ENCODE peak calls at places on chromosomes 5 and 9, in eight cellular contexts. N, Z, V, K, M, E, P and A are unnamed samples. For H3K36me3 and H3K4me1, the result is how much of the 10 kb centered on the place peaks cover.

GRCh38 chr9:14961372-14962068 is 51.3 kb upstream of the FREM1 start:
- DNase-seq in V (no peak), E (no peak), K (no peak), Z (peak), M (no peak), N (peak), P (peak), A (no peak)

GRCh38 chr9:5269249-5269715 is 35.2 kb downstream of the RLN2 start:
- DNase-seq in V (no peak), Z (peak), E (no peak), N (no peak), M (peak), K (no peak), P (no peak), A (no peak)

GRCh38 chr9:72305102-72305546 is 59.9 kb downstream of the ZFAND5 start:
- DNase-seq in N (peak), P (peak), K (no peak), Z (peak), E (peak), V (peak), M (peak), A (no peak)

GRCh38 chr5:76384705-76385104 is 18.4 kb upstream of the IQGAP2 start:
- DNase-seq in E (no peak), N (no peak), P (no peak), K (no peak), M (no peak), Z (no peak), V (no peak), A (no peak)

GRCh38 chr5:67291066-67291465 is 94.5 kb upstream of the CD180 start:
- DNase-seq in Z (no peak), N (no peak), E (no peak), V (no peak), K (no peak), M (no peak), P (no peak), A (no peak)

GRCh38 chr5:71483355-71483754 is 27.9 kb downstream of the BDP1 start:
- DNase-seq in K (no peak), P (no peak), M (peak), Z (peak), E (no peak), N (no peak), V (no peak), A (no peak)

GRCh38 chr9:71459082-71459481 is 309.2 kb downstream of the CEMIP2 start:
- DNase-seq in E (no peak), Z (no peak), P (no peak), N (no peak), K (no peak), M (no peak), V (no peak), A (no peak)

GRCh38 chr5:16456103-16456832 is 9.3 kb downstream of the ZNF622 start:
- DNase-seq in V (peak), N (peak), K (no peak), E (peak), Z (peak), P (no peak), M (peak), A (no peak)

GRCh38 chr5:9218358-9218757 is 327.5 kb downstream of the SEMA5A start:
- DNase-seq in N (no peak), V (no peak), Z (no peak), K (no peak), E (no peak), M (no peak), P (no peak), A (no peak)

GRCh38 chr5:55226934-55227737 is at the start of gene MCIDAS:
- DNase-seq in Z (peak), M (peak), N (peak), E (peak), V (no peak), K (peak), P (peak), A (peak)

GRCh38 chr5:94751456-94751855 is 133.0 kb downstream of the SLF1 start:
- DNase-seq in K (no peak), V (no peak), N (no peak), P (no peak), E (no peak), M (no peak), Z (no peak), A (no peak)

GRCh38 chr5:50325237-50325832 is 115.8 kb downstream of the EMB start:
- DNase-seq in Z (peak), K (no peak), P (no peak), E (peak), N (no peak), V (no peak), M (peak), A (no peak)

GRCh38 chr5:117103703-117104102 is 529.1 kb upstream of the SEMA6A start:
- DNase-seq in P (no peak), K (no peak), N (no peak), E (no peak), Z (no peak), V (no peak), M (no peak), A (no peak)

GRCh38 chr5:138077064-138077696 is 6.7 kb upstream of the WNT8A start:
- DNase-seq in K (no peak), Z (peak), N (peak), V (no peak), M (peak), E (peak), P (peak), A (peak)

GRCh38 chr9:135209852-135210251 is 122.4 kb downstream of the OLFM1 start:
- DNase-seq in V (no peak), M (no peak), E (peak), K (peak), Z (no peak), P (no peak), N (no peak), A (no peak)

GRCh38 chr5:120848883-120849282 is 384.8 kb downstream of the PRR16 start:
- DNase-seq in K (no peak), V (no peak), N (no peak), P (no peak), E (no peak), M (no peak), Z (no peak), A (no peak)

GRCh38 chr5:103511554-103511885 is 51.1 kb downstream of the NUDT12 start:
- DNase-seq in P (no peak), Z (peak), N (no peak), E (no peak), K (no peak), V (no peak), M (no peak), A (no peak)

GRCh38 chr5:2523180-2523579 is 228.3 kb downstream of the IRX2 start:
- DNase-seq in V (no peak), N (no peak), M (no peak), Z (no peak), P (no peak), E (no peak), K (no peak), A (no peak)

GRCh38 chr9:93087971-93088655 is 7.9 kb upstream of the CARD19 start:
- DNase-seq in V (peak), M (no peak), K (peak), N (no peak), P (no peak), Z (no peak), E (no peak), A (no peak)

GRCh38 chr9:124285903-124286291 is 28.1 kb downstream of the NEK6 start:
- DNase-seq in K (peak), E (peak), V (peak), N (peak), M (peak), Z (no peak), P (peak), A (no peak)

GRCh38 chr5:142654578-142655042 is 31.3 kb downstream of the FGF1 start:
- DNase-seq in V (no peak), E (peak), P (no peak), N (no peak), M (no peak), Z (peak), K (no peak), A (no peak)

GRCh38 chr5:34717426-34718327 is 61.5 kb downstream of the RAI14 start:
- DNase-seq in V (no peak), E (peak), Z (peak), K (no peak), N (no peak), M (peak), P (no peak), A (no peak)

GRCh38 chr5:154945695-154946301 is 4.9 kb downstream of the MRPL22 start:
- DNase-seq in K (no peak), N (no peak), P (no peak), Z (peak), M (peak), V (no peak), E (no peak), A (no peak)

GRCh38 chr5:153147891-153148623 is 342.4 kb upstream of the GRIA1 start:
- DNase-seq in Z (peak), E (peak), N (no peak), M (peak), P (no peak), K (no peak), V (no peak), A (no peak)

GRCh38 chr5:41686191-41686590 is 175.8 kb upstream of the PLCXD3 start:
- DNase-seq in P (no peak), Z (no peak), K (no peak), N (no peak), M (no peak), V (no peak), E (no peak), A (no peak)

GRCh38 chr9:123555612-123556011 is 199.6 kb downstream of the CRB2 start:
- DNase-seq in Z (no peak), M (no peak), K (no peak), P (no peak), E (no peak), N (no peak), V (no peak), A (no peak)

GRCh38 chr5:175853573-175854230 is 17.7 kb upstream of the CPLX2 start:
- DNase-seq in K (no peak), P (peak), V (peak), E (peak), N (no peak), Z (no peak), M (peak), A (no peak)

GRCh38 chr9:86080112-86080579 is 19.2 kb downstream of the GOLM1 start:
- DNase-seq in V (no peak), N (no peak), P (no peak), E (no peak), M (no peak), K (no peak), Z (no peak), A (no peak)

GRCh38 chr5:137800700-137801411 is 46.7 kb upstream of the HNRNPA0 start:
- DNase-seq in N (peak), V (no peak), E (peak), K (no peak), Z (no peak), M (no peak), P (no peak), A (no peak)

GRCh38 chr5:80799041-80799440 is 144.3 kb upstream of the DHFR start:
- DNase-seq in P (no peak), Z (no peak), K (no peak), E (no peak), M (peak), V (no peak), N (no peak), A (no peak)

GRCh38 chr9:114174876-114175771 is 19.8 kb downstream of the COL27A1 start:
- DNase-seq in M (peak), N (peak), V (no peak), E (no peak), Z (no peak), P (peak), K (peak), A (no peak)

GRCh38 chr5:158414780-158415179 is 555.8 kb upstream of the CLINT1 start:
- DNase-seq in K (no peak), M (peak), E (no peak), N (no peak), P (no peak), V (no peak), Z (peak), A (no peak)

GRCh38 chr5:179143446-179143845 is 83.3 kb downstream of the ZNF354C start:
- DNase-seq in M (peak), P (no peak), N (no peak), Z (no peak), V (no peak), E (no peak), K (peak), A (no peak)

GRCh38 chr9:99103909-99104458 is 929 bp upstream of the TGFBR1 start:
- DNase-seq in K (peak), Z (peak), E (peak), V (no peak), M (peak), N (no peak), P (no peak), A (no peak)

GRCh38 chr5:88287846-88288588 is 19.4 kb upstream of the TMEM161B start:
- DNase-seq in E (no peak), K (no peak), V (no peak), Z (peak), M (no peak), N (no peak), P (no peak), A (no peak)

GRCh38 chr5:159198063-159199036 is 11.0 kb downstream of the RNF145 start:
- DNase-seq in N (no peak), K (no peak), V (no peak), M (no peak), E (no peak), P (no peak), Z (no peak), A (no peak)

GRCh38 chr9:134995792-134996120 is 78.0 kb upstream of the FCN1 start:
- DNase-seq in M (no peak), V (no peak), Z (no peak), K (peak), P (no peak), N (no peak), E (no peak), A (no peak)

GRCh38 chr5:74736759-74737158 is 30.2 kb downstream of the GFM2 start:
- DNase-seq in M (no peak), Z (no peak), E (no peak), V (no peak), P (no peak), K (no peak), N (no peak), A (no peak)
- H3K36me3 ChIP-seq in M (half or more), Z (under half), E (under half), V (under half), P (under half), K (under half), N (under half), A (half or more)

GRCh38 chr5:150631326-150631701 is 9.1 kb upstream of the SYNPO start:
- DNase-seq in N (no peak), M (no peak), Z (no peak), K (no peak), E (no peak), V (no peak), P (no peak), A (no peak)
- H3K4me1 ChIP-seq in N (under half), M (under half), Z (under half), K (under half), E (half or more), V (half or more), P (under half), A (under half)

GRCh38 chr9:129138144-129138462 is 26.9 kb downstream of the PTPA start:
- DNase-seq in M (no peak), P (no peak), Z (no peak), V (no peak), K (no peak), N (no peak), E (no peak), A (no peak)
- H3K36me3 ChIP-seq in M (under half), P (under half), Z (under half), V (under half), K (under half), N (under half), E (under half), A (under half)

DNA sequence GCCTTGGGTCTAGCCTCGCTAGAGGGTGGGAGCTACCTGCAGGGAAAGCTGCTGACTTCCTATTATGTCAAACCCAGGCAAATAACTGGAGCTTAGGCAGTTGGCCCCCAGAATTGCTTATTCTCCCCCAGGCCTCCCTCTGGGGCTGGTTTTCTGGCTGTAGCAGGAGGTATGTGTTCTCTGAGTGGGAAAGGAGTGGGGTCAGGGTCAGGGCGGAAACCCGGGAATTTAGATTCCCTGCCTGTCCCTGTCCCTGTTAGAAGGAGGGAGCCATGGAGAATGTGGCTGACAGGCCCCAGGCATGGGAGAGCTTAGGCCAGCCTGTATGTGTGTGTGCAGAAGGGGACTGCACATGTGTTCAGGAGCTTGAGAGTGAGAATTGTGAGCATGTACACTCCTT is 13.6 kb upstream of the CXXC5 start:
- DNase-seq in E (no peak), Z (no peak), V (peak), N (no peak), K (no peak), P (no peak), M (no peak), A (no peak)
- H3K4me1 ChIP-seq in E (under half), Z (under half), V (half or more), N (under half), K (under half), P (under half), M (under half), A (under half)

DNA sequence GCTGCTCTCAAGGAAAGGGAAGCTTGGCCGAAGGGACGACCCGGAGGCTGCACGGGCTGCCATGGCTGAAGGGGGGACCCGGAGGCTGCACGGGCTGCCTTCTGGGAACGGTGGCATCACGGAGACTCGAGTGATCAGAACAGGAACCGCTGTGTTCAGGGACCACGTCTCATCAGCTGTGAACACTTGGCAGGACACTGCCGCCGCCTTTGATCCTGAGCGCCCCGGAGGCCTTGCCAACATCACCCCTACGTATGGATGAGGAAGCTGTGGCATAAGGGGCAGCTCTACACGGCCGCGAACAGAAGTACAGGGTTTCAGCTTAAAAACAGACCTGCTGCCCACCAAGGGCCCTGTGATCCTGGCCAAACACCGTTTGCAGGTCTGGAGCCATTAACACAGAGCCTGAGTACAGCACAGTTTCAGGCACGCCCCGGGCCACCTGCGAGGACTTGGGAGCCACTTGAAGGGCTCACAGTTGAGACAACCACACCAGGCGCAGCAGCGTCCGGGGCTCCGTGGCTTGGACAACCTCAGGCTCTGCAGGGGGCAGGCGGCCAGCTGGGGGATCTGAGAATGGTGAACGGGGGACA is 23.9 kb upstream of the TERT start:
- DNase-seq in V (peak), K (peak), M (no peak), P (no peak), Z (no peak), N (peak), E (no peak), A (no peak)
- H3K36me3 ChIP-seq in V (under half), K (under half), M (under half), P (half or more), Z (under half), N (under half), E (half or more), A (under half)

GRCh38 chr9:91196103-91196761 is 165.5 kb downstream of the AUH start:
- DNase-seq in E (no peak), P (peak), N (no peak), Z (no peak), M (no peak), K (peak), V (no peak), A (no peak)
- H3K4me1 ChIP-seq in E (half or more), P (half or more), N (under half), Z (under half), M (under half), K (under half), V (half or more), A (under half)

GRCh38 chr9:137178201-137178938 is 6.5 kb upstream of the TMEM210 start:
- DNase-seq in K (no peak), M (no peak), N (no peak), P (no peak), V (no peak), E (peak), Z (no peak), A (no peak)

GRCh38 chr9:137178939-137179630 is 7.2 kb upstream of the TMEM210 start:
- DNase-seq in M (no peak), Z (no peak), N (no peak), V (no peak), K (no peak), E (no peak), P (no peak), A (no peak)

GRCh38 chr9:137181680-137182079 is 6.7 kb downstream of the ANAPC2 start:
- DNase-seq in N (no peak), Z (no peak), V (no peak), P (no peak), M (no peak), E (no peak), K (no peak), A (no peak)

GRCh38 chr9:137180491-137180890 is 7.9 kb downstream of the ANAPC2 start:
- DNase-seq in V (no peak), E (no peak), Z (no peak), K (no peak), N (no peak), P (no peak), M (no peak), A (no peak)

DNA sequence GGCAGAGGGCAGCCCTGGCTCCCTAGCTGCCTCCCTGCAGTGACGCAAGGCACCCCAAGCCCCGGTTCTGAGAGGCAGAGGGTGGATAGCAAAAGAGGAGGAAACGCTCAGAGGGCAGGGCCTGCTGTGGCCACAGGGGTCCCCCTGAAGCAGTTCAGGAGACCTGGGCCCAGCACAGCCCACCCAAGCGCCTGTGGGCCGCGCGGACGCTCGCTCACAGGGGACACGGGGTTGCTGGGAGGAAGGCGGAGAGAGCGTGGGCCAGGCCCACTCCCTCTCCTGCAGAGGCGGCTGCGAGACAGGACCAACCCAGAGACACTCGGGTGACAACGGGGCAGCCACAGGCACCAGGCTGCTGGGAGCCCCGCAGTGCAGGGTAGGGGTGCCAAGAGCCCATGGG is 7.9 kb upstream of the TMEM210 start:
- DNase-seq in P (no peak), N (no peak), V (no peak), E (no peak), Z (no peak), K (no peak), M (no peak), A (no peak)
- H3K36me3 ChIP-seq in P (under half), N (under half), V (under half), E (under half), Z (under half), K (under half), M (under half), A (half or more)

GRCh38 chr5:123116757-123117156 is 27.7 kb downstream of the PRDM6 start:
- DNase-seq in P (no peak), Z (no peak), V (no peak), N (no peak), E (no peak), M (no peak), K (peak), A (no peak)
- H3K4me1 ChIP-seq in P (under half), Z (under half), V (under half), N (under half), E (under half), M (under half), K (under half), A (under half)

DNA sequence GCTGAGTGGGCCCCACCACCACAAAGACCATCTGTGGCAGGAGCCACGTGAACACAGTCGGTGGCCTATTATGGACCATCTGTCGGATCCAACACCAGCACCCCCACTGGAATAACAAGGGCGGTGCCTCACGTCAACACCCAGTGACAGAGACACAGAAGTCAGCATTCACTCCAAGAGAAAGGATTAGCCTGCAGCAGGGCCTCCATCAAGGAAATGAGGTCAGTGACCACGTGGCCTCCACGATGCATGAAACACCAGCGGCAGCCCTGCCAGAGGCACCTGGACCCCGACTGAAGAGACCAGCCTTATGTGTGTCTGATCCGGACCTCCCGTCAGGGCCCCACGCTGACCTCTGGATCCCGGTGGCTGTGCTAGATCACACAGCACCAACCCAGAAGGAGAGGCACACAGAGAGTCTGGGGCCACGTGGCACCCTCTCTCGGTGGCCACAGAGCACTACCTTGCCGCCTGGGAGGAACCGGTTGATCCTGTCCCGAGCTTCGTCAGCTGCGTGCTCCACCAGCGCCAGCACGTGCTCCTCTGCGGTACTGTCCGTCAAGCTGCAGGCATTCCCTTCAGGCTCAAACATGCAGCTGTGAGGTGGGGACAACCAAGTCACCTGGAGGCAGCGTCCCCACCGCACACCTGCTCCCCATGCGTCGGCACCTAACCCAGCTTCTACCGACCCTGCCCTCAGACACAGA is 9.0 kb downstream of the BRD9 start:
- DNase-seq in Z (no peak), V (no peak), N (no peak), P (no peak), E (no peak), K (peak), M (no peak), A (no peak)
- H3K36me3 ChIP-seq in Z (half or more), V (under half), N (under half), P (half or more), E (half or more), K (under half), M (under half), A (half or more)